ENCODE peak calls at places on chromosomes 6 and 20, in six cellular contexts. B, C, E, S, J and Z are unnamed samples.

GRCh38 chr6:166955121-166955864 is 1.1 kb downstream of the RNASET2 start:
- DNase-seq in C (no peak), S (peak; percentile 32), B (no peak), E (no peak), J (no peak), Z (no peak)

GRCh38 chr6:134063966-134064445 is 11.6 kb upstream of the SLC2A12 start:
- DNase-seq in S (peak; percentile 37), E (peak; percentile 68), B (peak; percentile 28), J (peak; percentile 85), C (peak; percentile 57), Z (peak; percentile 77)

GRCh38 chr6:5398530-5398929 is 137.2 kb downstream of the FARS2 start:
- DNase-seq in B (no peak), S (no peak), C (no peak), J (peak; percentile 61), E (no peak), Z (peak; percentile 61)

GRCh38 chr20:63029358-63030121 is 22.8 kb upstream of the BHLHE23 start:
- DNase-seq in S (no peak), B (peak; percentile 24), C (no peak), J (no peak), E (no peak), Z (no peak)

GRCh38 chr6:101818056-101818455 is 424.5 kb downstream of the GRIK2 start:
- DNase-seq in J (no peak), E (no peak), C (no peak), B (no peak), S (no peak), Z (no peak)

GRCh38 chr6:112252571-112253504 is 1.5 kb downstream of the LAMA4 start:
- DNase-seq in S (no peak), E (no peak), J (peak; percentile 36), B (no peak), C (no peak), Z (peak; percentile 79)

GRCh38 chr6:119612176-119612870 is 262.8 kb upstream of the MAN1A1 start:
- DNase-seq in J (peak; percentile 8), E (no peak), B (no peak), C (no peak), S (no peak), Z (peak; percentile 65)

GRCh38 chr6:37236921-37237320 is 20.7 kb upstream of the TBC1D22B start:
- DNase-seq in E (no peak), B (no peak), C (no peak), S (no peak), J (peak; percentile 39), Z (no peak)

GRCh38 chr6:140670013-140670412 is 1295.6 kb upstream of the CITED2 start:
- DNase-seq in E (no peak), B (no peak), J (peak; percentile 58), S (no peak), C (no peak), Z (peak; percentile 37)

GRCh38 chr6:154754152-154754551 is 20.9 kb downstream of the SCAF8 start:
- DNase-seq in E (no peak), J (peak; percentile 73), B (no peak), S (no peak), C (peak; percentile 45), Z (peak; percentile 21)

GRCh38 chr6:17986656-17987575 is 519 bp downstream of the KIF13A start:
- DNase-seq in J (peak; percentile 39), C (peak; percentile 82), B (peak; percentile 57), S (peak; percentile 53), E (no peak), Z (peak; percentile 55)

GRCh38 chr6:145836170-145836569 is 21.6 kb upstream of the FBXO30 start:
- DNase-seq in C (no peak), E (no peak), J (peak; percentile 51), B (no peak), S (peak; percentile 11), Z (peak; percentile 69)

GRCh38 chr6:111101987-111102386 is 14.7 kb downstream of the SLC16A10 start:
- DNase-seq in B (no peak), J (no peak), E (no peak), C (no peak), S (no peak), Z (no peak)

GRCh38 chr6:25872804-25873203 is 1.2 kb downstream of the SLC17A3 start:
- DNase-seq in J (no peak), E (no peak), C (no peak), S (no peak), B (no peak), Z (no peak)

GRCh38 chr6:138410972-138411667 is 7.1 kb downstream of the HEBP2 start:
- DNase-seq in S (no peak), J (peak; percentile 83), E (no peak), C (no peak), B (no peak), Z (no peak)

GRCh38 chr6:37516920-37517405 is 17.3 kb upstream of the CCDC167 start:
- DNase-seq in J (no peak), S (no peak), E (no peak), C (no peak), B (no peak), Z (no peak)

GRCh38 chr20:20827992-20828597 is 115.7 kb upstream of the RALGAPA2 start:
- DNase-seq in E (no peak), C (no peak), S (no peak), J (no peak), B (no peak), Z (no peak)

GRCh38 chr20:63858393-63859165 is 2.7 kb upstream of the ABHD16B start:
- DNase-seq in J (peak; percentile 59), E (peak; percentile 33), S (no peak), B (peak; percentile 32), C (peak; percentile 44), Z (no peak)

GRCh38 chr6:24480705-24481104 is 8.7 kb downstream of the GPLD1 start:
- DNase-seq in B (no peak), J (no peak), C (no peak), S (no peak), E (no peak), Z (no peak)

GRCh38 chr20:24986436-24987015 is 6.0 kb downstream of the APMAP start:
- DNase-seq in E (no peak), B (no peak), C (no peak), J (no peak), S (no peak), Z (no peak)

GRCh38 chr6:26329763-26330511 is 35.1 kb upstream of the BTN3A2 start:
- DNase-seq in B (no peak), S (no peak), J (peak; percentile 68), E (no peak), C (no peak), Z (peak; percentile 39)

GRCh38 chr6:83062225-83062624 is 3.4 kb downstream of the UBE3D start:
- DNase-seq in B (no peak), C (no peak), S (no peak), E (no peak), J (peak; percentile 67), Z (peak; percentile 65)

GRCh38 chr6:146905313-146905712 is 298.9 kb upstream of the STXBP5 start:
- DNase-seq in B (peak; percentile 37), C (peak; percentile 71), J (peak; percentile 42), E (no peak), S (no peak), Z (peak; percentile 81)

GRCh38 chr6:99822741-99823512 is 171.1 kb downstream of the MCHR2 start:
- DNase-seq in J (peak; percentile 82), C (no peak), B (no peak), E (peak; percentile 38), S (no peak), Z (peak; percentile 76)

GRCh38 chr20:51636123-51636522 is 93.6 kb upstream of the NFATC2 start:
- DNase-seq in J (no peak), E (no peak), C (no peak), B (no peak), S (no peak), Z (no peak)

GRCh38 chr6:113457156-113457555 is 400.0 kb upstream of the MARCKS start:
- DNase-seq in J (peak; percentile 81), C (peak; percentile 8), B (no peak), S (no peak), E (no peak), Z (peak; percentile 91)

GRCh38 chr20:43140719-43141118 is 49.0 kb downstream of the PTPRT start:
- DNase-seq in J (no peak), C (no peak), B (no peak), S (no peak), E (no peak), Z (no peak)

GRCh38 chr6:56746767-56747504 is 104.2 kb upstream of the DST start:
- DNase-seq in S (no peak), J (no peak), C (no peak), B (no peak), E (no peak), Z (no peak)

GRCh38 chr6:28880894-28881780 is 42.6 kb downstream of the TRIM27 start:
- DNase-seq in S (peak; percentile 53), E (peak; percentile 54), B (peak; percentile 66), C (peak; percentile 64), J (peak; percentile 75), Z (peak; percentile 62)

DNA sequence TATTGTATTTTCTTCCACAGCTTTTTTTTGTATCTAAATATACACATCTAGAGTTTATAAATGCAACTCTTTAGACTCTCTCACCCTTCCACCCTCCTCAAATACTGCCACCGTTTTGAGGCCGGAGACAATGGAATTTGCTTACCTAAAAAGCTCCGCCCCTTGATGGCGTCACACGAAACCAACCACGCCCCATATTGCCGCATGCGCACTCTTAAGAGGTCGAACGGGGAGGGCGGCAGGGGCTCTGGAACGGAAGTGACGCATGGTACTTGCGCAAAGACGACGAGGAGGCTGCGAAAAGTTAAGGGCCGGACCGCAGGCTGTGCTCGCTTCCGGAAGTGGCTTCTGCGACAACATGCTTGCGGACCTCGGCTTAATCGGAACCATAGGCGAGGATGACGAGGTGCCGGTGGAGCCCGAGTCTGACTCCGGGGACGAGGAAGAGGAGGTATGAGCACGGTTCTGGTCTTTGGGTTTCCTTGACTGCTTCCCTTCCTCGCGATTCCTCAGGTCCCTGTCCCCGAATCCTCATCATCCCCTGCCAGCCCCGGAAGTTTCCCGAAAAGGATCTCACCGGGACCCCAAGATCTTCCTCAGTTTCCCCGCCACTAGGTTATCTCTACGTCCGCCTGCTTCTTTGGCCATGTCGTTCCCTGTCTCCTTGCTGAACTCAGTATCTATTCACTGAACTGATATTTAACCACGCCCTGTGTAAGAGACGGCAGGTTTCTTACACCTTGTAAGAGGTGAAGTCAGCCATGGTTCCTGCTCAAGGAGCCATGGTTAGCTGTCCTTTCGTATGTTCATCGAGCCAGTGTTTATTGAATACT is at the start of gene DDX27:
- DNase-seq in B (peak; percentile 96), E (peak; percentile 98), C (peak; percentile 97), S (peak; percentile 96), J (peak; percentile 99), Z (peak; percentile 98)
- TF ChIP-seq CTCF in B (no peak), E (no peak), C (no peak), S (no peak), J (no peak), Z (no peak)

GRCh38 chr6:149334682-149335160 is 17.2 kb downstream of the TAB2 start:
- DNase-seq in B (no peak), C (peak; percentile 38), J (peak; percentile 80), S (peak; percentile 28), E (peak; percentile 32), Z (peak; percentile 77)
- H3K4me3 ChIP-seq in B (no peak overlapping the region), C (no peak overlapping the region), J (no peak overlapping the region), S (no peak overlapping the region), E (no peak overlapping the region), Z (no peak overlapping the region)

GRCh38 chr6:551405-551804 is 105.5 kb downstream of the HUS1B start:
- DNase-seq in J (peak; percentile 51), C (no peak), E (no peak), S (no peak), B (no peak), Z (peak; percentile 9)
- TF ChIP-seq CTCF in J (peak; percentile 9), C (no peak), E (peak; percentile 20), S (no peak), B (no peak), Z (no peak)

DNA sequence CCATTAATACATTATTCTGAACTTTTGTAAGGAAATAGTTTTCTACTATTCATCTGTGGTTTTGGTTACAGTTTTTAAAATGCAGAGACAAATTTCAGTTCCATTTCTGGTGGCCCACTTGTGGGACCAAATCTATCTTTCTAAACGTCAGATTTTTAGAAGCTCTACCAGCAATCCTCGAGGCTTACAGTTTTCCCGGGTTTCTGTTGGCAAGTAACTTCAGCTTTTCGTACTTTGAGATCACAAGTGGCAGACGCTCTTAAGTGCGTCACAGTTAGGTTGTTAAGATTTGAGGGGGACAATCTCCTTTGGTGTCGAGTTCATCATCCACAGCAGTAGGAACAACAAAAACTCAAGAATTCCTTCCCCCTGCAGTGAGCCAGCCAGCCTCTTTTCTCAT is 60.0 kb downstream of the JARID2 start:
- DNase-seq in C (no peak), J (no peak), S (no peak), E (no peak), B (no peak), Z (no peak)
- H3K4me3 ChIP-seq in C (no peak overlapping the region), J (no peak overlapping the region), S (no peak overlapping the region), E (no peak overlapping the region), B (no peak overlapping the region), Z (no peak overlapping the region)